ENCODE peak calls at places on chromosomes 16 and 17, in five cellular contexts. X is HAP-1, R is progenitor cell of endocrine pancreas, W is NCI-H1092 treated with DMSO at 0.1 percent for 48 hours, Z is left colon. H is an unnamed sample.

GRCh38 chr16:471353-472198 is 46.1 kb downstream of the RAB11FIP3 start:
- DNase-seq in X (no peak), R (no peak), W (no peak), Z (no peak), H (no peak)

GRCh38 chr16:70419384-70420327 is 19.2 kb downstream of the ST3GAL2 start:
- DNase-seq in X (no peak), R (no peak), W (no peak), Z (no peak), H (no peak)

GRCh38 chr16:56625140-56625942 is at the start of gene MT1E:
- DNase-seq in X (peak; percentile 87), R (no peak), W (no peak), Z (peak; percentile 82), H (no peak)

GRCh38 chr17:67519801-67520251 is 142.7 kb downstream of the PITPNC1 start:
- DNase-seq in X (no peak), R (no peak), W (no peak), Z (no peak), H (no peak)

GRCh38 chr16:57763290-57764005 is 27.9 kb downstream of the KATNB1 start:
- DNase-seq in X (no peak), R (no peak), W (no peak), Z (no peak), H (no peak)

GRCh38 chr16:85573696-85574641 is 39.2 kb upstream of the GSE1 start:
- DNase-seq in X (peak; percentile 82), R (no peak), W (peak; percentile 27), Z (peak; percentile 51), H (peak; percentile 49)

GRCh38 chr17:70137451-70138230 is 31.7 kb upstream of the KCNJ2 start:
- DNase-seq in X (no peak), R (no peak), W (no peak), Z (no peak), H (peak; percentile 37)

GRCh38 chr17:17077861-17078732 is 35.8 kb downstream of the MPRIP start:
- DNase-seq in X (no peak), R (no peak), W (no peak), Z (peak; percentile 71), H (no peak)

GRCh38 chr17:180380-181212 is 854 bp downstream of the DOC2B start:
- DNase-seq in X (peak; percentile 46), R (no peak), W (no peak), Z (no peak), H (peak; percentile 43)

GRCh38 chr16:72311426-72311825 is 139.5 kb upstream of the PMFBP1 start:
- DNase-seq in X (no peak), R (no peak), W (no peak), Z (no peak), H (no peak)

GRCh38 chr17:43908111-43908721 is 880 bp upstream of the MPP2 start:
- DNase-seq in X (peak; percentile 86), R (no peak), W (no peak), Z (peak; percentile 56), H (peak; percentile 80)

GRCh38 chr17:16425698-16426659 is 10.6 kb downstream of the TRPV2 start:
- DNase-seq in X (no peak), R (no peak), W (peak; percentile 45), Z (no peak), H (no peak)

GRCh38 chr16:14307059-14307531 is 236.0 kb downstream of the MRTFB start:
- DNase-seq in X (no peak), R (no peak), W (no peak), Z (no peak), H (no peak)

GRCh38 chr17:80337195-80337895 is 76.7 kb downstream of the RNF213 start:
- DNase-seq in X (no peak), R (no peak), W (no peak), Z (no peak), H (no peak)

GRCh38 chr16:27169511-27170071 is 33.7 kb upstream of the KDM8 start:
- DNase-seq in X (peak; percentile 15), R (no peak), W (peak; percentile 42), Z (peak; percentile 24), H (no peak)

GRCh38 chr16:4225075-4225474 is 16.8 kb downstream of the SRL start:
- DNase-seq in X (no peak), R (no peak), W (no peak), Z (no peak), H (no peak)

GRCh38 chr17:65850486-65850885 is 289.0 kb upstream of the AXIN2 start:
- DNase-seq in X (no peak), R (no peak), W (no peak), Z (no peak), H (no peak)

GRCh38 chr16:23683487-23683886 is 4.8 kb downstream of the PLK1 start:
- DNase-seq in X (no peak), R (no peak), W (no peak), Z (no peak), H (no peak)

H was measured in HEK293T.